ENCODE peak calls at places on chromosomes 5 and 9, in eight cellular contexts. H, S, Y, D, R, K, V and N are unnamed samples.

GRCh38 chr9:14271078-14271673 is 42.8 kb downstream of the NFIB start:
- DNase-seq in H (no peak), S (peak; percentile 33), Y (peak; percentile 95), D (peak; percentile 77), R (peak; percentile 6), K (peak; percentile 49), V (no peak), N (peak; percentile 51)

GRCh38 chr5:67004730-67005350 is 191.8 kb downstream of the CD180 start:
- DNase-seq in H (no peak), S (no peak), Y (peak; percentile 43), D (no peak), R (no peak), K (no peak), V (no peak), N (no peak)

GRCh38 chr5:40780199-40780598 is 18.0 kb downstream of the PRKAA1 start:
- DNase-seq in H (no peak), S (no peak), Y (no peak), D (no peak), R (no peak), K (no peak), V (no peak), N (peak; percentile 45)

GRCh38 chr9:76988941-76989340 is 30.5 kb upstream of the FOXB2 start:
- DNase-seq in H (no peak), S (no peak), Y (no peak), D (no peak), R (no peak), K (no peak), V (no peak), N (no peak)

GRCh38 chr5:31827862-31828261 is 188.9 kb downstream of the PDZD2 start:
- DNase-seq in H (no peak), S (no peak), Y (no peak), D (no peak), R (no peak), K (no peak), V (no peak), N (peak; percentile 95)

GRCh38 chr5:146400206-146400605 is 46.9 kb upstream of the TCERG1 start:
- DNase-seq in H (no peak), S (no peak), Y (no peak), D (no peak), R (no peak), K (no peak), V (no peak), N (no peak)

GRCh38 chr5:73304381-73304780 is 131.4 kb downstream of the TMEM174 start:
- DNase-seq in H (no peak), S (no peak), Y (no peak), D (no peak), R (no peak), K (no peak), V (no peak), N (no peak)

GRCh38 chr9:134178781-134179551 is 14.6 kb upstream of the RNU6ATAC start:
- DNase-seq in H (no peak), S (no peak), Y (peak; percentile 35), D (no peak), R (no peak), K (no peak), V (no peak), N (no peak)

GRCh38 chr5:145975001-145975360 is 38.6 kb downstream of the SH3RF2 start:
- DNase-seq in H (no peak), S (no peak), Y (no peak), D (no peak), R (no peak), K (peak; percentile 37), V (no peak), N (no peak)

GRCh38 chr5:180343110-180343845 is 9.9 kb downstream of the GFPT2 start:
- DNase-seq in H (no peak), S (no peak), Y (no peak), D (no peak), R (no peak), K (no peak), V (no peak), N (no peak)

GRCh38 chr5:57887851-57888621 is 405.4 kb upstream of the ACTBL2 start:
- DNase-seq in H (peak; percentile 72), S (peak; percentile 39), Y (peak; percentile 73), D (peak; percentile 86), R (peak; percentile 29), K (peak; percentile 54), V (no peak), N (peak; percentile 69)

GRCh38 chr5:54455413-54456157 is at the start of gene HSPB3:
- DNase-seq in H (no peak), S (no peak), Y (no peak), D (no peak), R (no peak), K (no peak), V (peak; percentile 21), N (no peak)

GRCh38 chr5:137703565-137703964 is 32.3 kb downstream of the KLHL3 start:
- DNase-seq in H (no peak), S (no peak), Y (no peak), D (no peak), R (no peak), K (no peak), V (no peak), N (no peak)

GRCh38 chr5:163410505-163410904 is 26.9 kb upstream of the CCNG1 start:
- DNase-seq in H (no peak), S (no peak), Y (no peak), D (no peak), R (no peak), K (no peak), V (no peak), N (no peak)

GRCh38 chr9:70514273-70514672 is 99.8 kb upstream of the KLF9 start:
- DNase-seq in H (no peak), S (no peak), Y (no peak), D (no peak), R (no peak), K (no peak), V (no peak), N (no peak)

GRCh38 chr5:139671096-139671841 is 23.1 kb downstream of the CXXC5 start:
- DNase-seq in H (peak; percentile 63), S (no peak), Y (no peak), D (no peak), R (no peak), K (no peak), V (no peak), N (no peak)

GRCh38 chr5:1019001-1019651 is 10.5 kb downstream of the NKD2 start:
- DNase-seq in H (no peak), S (no peak), Y (no peak), D (no peak), R (no peak), K (no peak), V (no peak), N (no peak)

GRCh38 chr5:168818586-168818985 is 239.4 kb upstream of the PANK3 start:
- DNase-seq in H (no peak), S (no peak), Y (no peak), D (no peak), R (no peak), K (no peak), V (no peak), N (no peak)

GRCh38 chr9:137049544-137050449 is 3.8 kb upstream of the NPDC1 start:
- DNase-seq in H (peak; percentile 33), S (peak; percentile 61), Y (peak; percentile 42), D (peak; percentile 80), R (peak; percentile 81), K (peak; percentile 63), V (no peak), N (peak; percentile 64)

GRCh38 chr9:133737071-133737773 is 930 bp downstream of the SARDH start:
- DNase-seq in H (no peak), S (no peak), Y (no peak), D (no peak), R (no peak), K (peak; percentile 63), V (no peak), N (no peak)

GRCh38 chr5:71873202-71873601 is 154.1 kb downstream of the CARTPT start:
- DNase-seq in H (no peak), S (no peak), Y (no peak), D (no peak), R (no peak), K (no peak), V (peak; percentile 26), N (no peak)

GRCh38 chr5:54159153-54159836 is 151.1 kb downstream of the ARL15 start:
- DNase-seq in H (no peak), S (no peak), Y (no peak), D (no peak), R (peak; percentile 54), K (no peak), V (no peak), N (no peak)

DNA sequence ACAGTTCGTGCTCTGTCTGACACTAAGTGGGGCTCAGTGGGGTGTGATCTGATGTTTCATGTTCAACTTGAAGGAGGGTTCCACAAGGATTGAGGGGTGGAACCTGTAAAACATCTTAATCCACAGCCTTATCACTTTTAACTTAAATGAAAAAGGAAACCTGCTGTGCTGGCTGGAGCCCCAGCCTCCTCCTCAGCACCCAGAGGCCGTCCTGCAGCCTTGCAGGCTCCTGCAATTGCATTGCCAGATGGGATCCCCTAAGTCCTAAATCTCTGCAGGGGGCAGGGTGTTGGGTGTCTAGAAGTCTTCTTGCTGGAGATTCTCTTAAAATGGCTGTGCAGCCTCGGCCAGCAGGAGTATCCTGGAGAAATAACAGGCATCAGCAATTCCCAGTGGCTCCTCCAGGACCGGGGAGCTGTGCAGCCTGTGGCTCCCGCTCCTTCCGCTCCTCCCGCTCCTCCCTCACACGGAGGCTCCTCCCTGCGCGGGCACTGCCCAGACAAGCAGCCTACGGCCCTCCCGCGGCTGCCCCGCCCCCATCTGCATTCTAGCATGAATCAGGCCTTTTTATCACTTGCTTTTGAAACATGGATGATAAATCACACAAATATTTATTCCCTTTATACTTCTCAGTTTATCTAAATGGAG is 131.0 kb downstream of the ADAMTS16 start:
- DNase-seq in H (no peak), S (peak; percentile 48), Y (peak; percentile 6), D (peak; percentile 92), R (no peak), K (peak; percentile 75), V (peak; percentile 53), N (peak; percentile 96)
- H3K4me3 ChIP-seq in H (no peak overlapping the region), S (no peak overlapping the region), Y (no peak overlapping the region), D (no peak overlapping the region), R (no peak overlapping the region), K (no peak overlapping the region), V (peak overlapping the region; percentile 22), N (peak overlapping the region; percentile 48)

GRCh38 chr9:117622347-117622746 is 81.9 kb upstream of the TLR4 start:
- DNase-seq in H (no peak), S (no peak), Y (peak; percentile 11), D (no peak), R (no peak), K (no peak), V (no peak), N (no peak)
- TF ChIP-seq CTCF in H (peak; percentile 29), S (no peak), Y (no peak), D (no peak), R (no peak), K (no peak), V (no peak), N (peak; percentile 24)

DNA sequence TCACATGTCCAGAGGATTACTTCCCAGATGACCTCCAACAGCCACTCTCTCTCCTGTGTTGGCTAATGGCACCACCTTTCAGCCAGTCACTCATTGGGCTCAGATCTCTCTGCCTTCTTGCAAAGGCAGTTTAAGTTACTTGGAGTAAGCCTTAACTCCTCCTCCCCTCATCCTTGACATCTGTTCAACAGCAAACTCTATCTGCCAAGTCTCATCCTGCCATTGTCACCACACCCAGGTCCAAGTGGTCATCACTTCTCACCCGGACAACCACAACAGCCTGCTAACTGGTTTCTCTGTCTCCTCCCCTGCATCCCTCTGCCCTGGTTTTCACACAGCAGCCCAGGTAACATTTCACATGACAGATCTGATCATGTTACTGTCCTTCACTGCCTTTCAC is 58.5 kb downstream of the DCP2 start:
- DNase-seq in H (no peak), S (no peak), Y (no peak), D (no peak), R (no peak), K (no peak), V (no peak), N (no peak)
- H3K27ac ChIP-seq in H (no peak overlapping the region), S (no peak overlapping the region), Y (no peak overlapping the region), D (no peak overlapping the region), R (no peak overlapping the region), K (no peak overlapping the region), V (no peak overlapping the region), N (no peak overlapping the region)

GRCh38 chr9:35071814-35072460 is 488 bp downstream of the VCP start:
- DNase-seq in H (peak; percentile 79), S (peak; percentile 78), Y (peak; percentile 85), D (peak; percentile 93), R (peak; percentile 90), K (peak; percentile 82), V (no peak), N (peak; percentile 60)
- H3K4me3 ChIP-seq in H (peak overlapping the region; percentile 83), S (peak overlapping the region; percentile 96), Y (peak overlapping the region; percentile 96), D (peak overlapping the region; percentile 40), R (peak overlapping the region; percentile 99), K (peak overlapping the region; percentile 93), V (peak overlapping the region; percentile 81), N (peak overlapping the region; percentile 97)